ENCODE peak calls at places on chromosome 19, in nine cellular contexts. One of them, this sample, is unnamed. For H3K4me1, the result is how much of the 10 kb centered on the place peaks cover.

GRCh38 chr19:45766919-45767346 is 2.1 kb downstream of the SIX5 start:
- DNase-seq in tibial nerve: no peak
- DNase-seq in aorta: peak
- DNase-seq in astrocyte: no peak
- DNase-seq in transverse colon: no peak
- DNase-seq in CD8-positive, alpha-beta T cell: no peak
- DNase-seq in stomach: no peak
- DNase-seq in colonic mucosa: no peak
- DNase-seq in IMR-90: peak
- DNase-seq in this sample: peak

GRCh38 chr19:46630806-46631205 is 5.2 kb downstream of the GNG8 start:
- DNase-seq in stomach: no peak
- DNase-seq in CD8-positive, alpha-beta T cell: no peak
- DNase-seq in transverse colon: no peak
- DNase-seq in astrocyte: no peak
- DNase-seq in aorta: no peak
- DNase-seq in IMR-90: no peak
- DNase-seq in tibial nerve: no peak
- DNase-seq in colonic mucosa: no peak
- DNase-seq in this sample: peak

GRCh38 chr19:6654347-6655310 is 15.3 kb downstream of the TNFSF14 start:
- DNase-seq in transverse colon: peak
- DNase-seq in CD8-positive, alpha-beta T cell: peak
- DNase-seq in colonic mucosa: no peak
- DNase-seq in aorta: no peak
- DNase-seq in stomach: no peak
- DNase-seq in IMR-90: no peak
- DNase-seq in tibial nerve: no peak
- DNase-seq in astrocyte: no peak
- DNase-seq in this sample: no peak

GRCh38 chr19:6999938-7000732 is 21.1 kb downstream of the MBD3L2B start:
- DNase-seq in colonic mucosa: no peak
- DNase-seq in CD8-positive, alpha-beta T cell: no peak
- DNase-seq in transverse colon: no peak
- DNase-seq in astrocyte: no peak
- DNase-seq in aorta: no peak
- DNase-seq in IMR-90: no peak
- DNase-seq in tibial nerve: no peak
- DNase-seq in stomach: no peak
- DNase-seq in this sample: no peak

GRCh38 chr19:51702103-51702753 is 9.1 kb downstream of the SPACA6 start:
- DNase-seq in CD8-positive, alpha-beta T cell: peak
- DNase-seq in transverse colon: peak
- DNase-seq in astrocyte: no peak
- DNase-seq in IMR-90: peak
- DNase-seq in stomach: peak
- DNase-seq in colonic mucosa: peak
- DNase-seq in aorta: peak
- DNase-seq in tibial nerve: peak
- DNase-seq in this sample: no peak

GRCh38 chr19:488505-489417 is 7.5 kb upstream of the MADCAM1 start:
- DNase-seq in tibial nerve: peak
- DNase-seq in aorta: peak
- DNase-seq in IMR-90: peak
- DNase-seq in transverse colon: peak
- DNase-seq in stomach: peak
- DNase-seq in astrocyte: peak
- DNase-seq in CD8-positive, alpha-beta T cell: peak
- DNase-seq in colonic mucosa: peak
- DNase-seq in this sample: peak

GRCh38 chr19:48417436-48417835 is 24.0 kb downstream of the GRIN2D start:
- DNase-seq in transverse colon: no peak
- DNase-seq in IMR-90: no peak
- DNase-seq in aorta: no peak
- DNase-seq in CD8-positive, alpha-beta T cell: no peak
- DNase-seq in stomach: no peak
- DNase-seq in tibial nerve: no peak
- DNase-seq in astrocyte: no peak
- DNase-seq in colonic mucosa: no peak
- DNase-seq in this sample: no peak

GRCh38 chr19:15836595-15837398 is 21.3 kb upstream of the OR10H1 start:
- DNase-seq in stomach: peak
- DNase-seq in astrocyte: peak
- DNase-seq in tibial nerve: peak
- DNase-seq in CD8-positive, alpha-beta T cell: peak
- DNase-seq in aorta: peak
- DNase-seq in colonic mucosa: peak
- DNase-seq in IMR-90: peak
- DNase-seq in transverse colon: peak
- DNase-seq in this sample: peak

GRCh38 chr19:869245-870177 is 10.0 kb downstream of the CFD start:
- DNase-seq in colonic mucosa: peak
- DNase-seq in astrocyte: peak
- DNase-seq in aorta: peak
- DNase-seq in stomach: no peak
- DNase-seq in transverse colon: peak
- DNase-seq in IMR-90: peak
- DNase-seq in CD8-positive, alpha-beta T cell: no peak
- DNase-seq in tibial nerve: peak
- DNase-seq in this sample: no peak

GRCh38 chr19:19659646-19660245 is 3.7 kb downstream of the ATP13A1 start:
- DNase-seq in aorta: no peak
- DNase-seq in stomach: no peak
- DNase-seq in colonic mucosa: no peak
- DNase-seq in CD8-positive, alpha-beta T cell: no peak
- DNase-seq in IMR-90: no peak
- DNase-seq in astrocyte: no peak
- DNase-seq in transverse colon: no peak
- DNase-seq in tibial nerve: no peak
- DNase-seq in this sample: no peak

GRCh38 chr19:13149628-13150186 is 468 bp downstream of the STX10 start:
- DNase-seq in IMR-90: no peak
- DNase-seq in astrocyte: peak
- DNase-seq in stomach: peak
- DNase-seq in tibial nerve: no peak
- DNase-seq in colonic mucosa: no peak
- DNase-seq in transverse colon: peak
- DNase-seq in aorta: peak
- DNase-seq in CD8-positive, alpha-beta T cell: peak
- DNase-seq in this sample: peak

GRCh38 chr19:4557971-4558941 is 1.2 kb downstream of the SEMA6B start:
- DNase-seq in transverse colon: peak
- DNase-seq in stomach: peak
- DNase-seq in aorta: no peak
- DNase-seq in colonic mucosa: no peak
- DNase-seq in astrocyte: no peak
- DNase-seq in CD8-positive, alpha-beta T cell: no peak
- DNase-seq in tibial nerve: no peak
- DNase-seq in IMR-90: no peak
- DNase-seq in this sample: no peak

GRCh38 chr19:49818691-49819331 is 722 bp downstream of the MED25 start:
- DNase-seq in colonic mucosa: no peak
- DNase-seq in stomach: no peak
- DNase-seq in IMR-90: no peak
- DNase-seq in tibial nerve: no peak
- DNase-seq in transverse colon: no peak
- DNase-seq in astrocyte: no peak
- DNase-seq in aorta: no peak
- DNase-seq in CD8-positive, alpha-beta T cell: no peak
- DNase-seq in this sample: no peak

GRCh38 chr19:16714702-16715294 is 4.8 kb upstream of the NWD1 start:
- DNase-seq in colonic mucosa: peak
- DNase-seq in transverse colon: peak
- DNase-seq in astrocyte: peak
- DNase-seq in CD8-positive, alpha-beta T cell: no peak
- DNase-seq in IMR-90: peak
- DNase-seq in aorta: peak
- DNase-seq in tibial nerve: peak
- DNase-seq in stomach: peak
- DNase-seq in this sample: peak

GRCh38 chr19:40609561-40610395 is 8.6 kb downstream of the LTBP4 start:
- DNase-seq in tibial nerve: peak
- DNase-seq in aorta: peak
- DNase-seq in CD8-positive, alpha-beta T cell: peak
- DNase-seq in transverse colon: peak
- DNase-seq in stomach: peak
- DNase-seq in IMR-90: no peak
- DNase-seq in astrocyte: peak
- DNase-seq in colonic mucosa: peak
- DNase-seq in this sample: peak

GRCh38 chr19:1273263-1274041 is 1.9 kb upstream of the FAM174C start:
- DNase-seq in astrocyte: no peak
- DNase-seq in tibial nerve: no peak
- DNase-seq in transverse colon: no peak
- DNase-seq in aorta: no peak
- DNase-seq in CD8-positive, alpha-beta T cell: no peak
- DNase-seq in colonic mucosa: no peak
- DNase-seq in stomach: no peak
- DNase-seq in IMR-90: no peak
- DNase-seq in this sample: no peak

DNA sequence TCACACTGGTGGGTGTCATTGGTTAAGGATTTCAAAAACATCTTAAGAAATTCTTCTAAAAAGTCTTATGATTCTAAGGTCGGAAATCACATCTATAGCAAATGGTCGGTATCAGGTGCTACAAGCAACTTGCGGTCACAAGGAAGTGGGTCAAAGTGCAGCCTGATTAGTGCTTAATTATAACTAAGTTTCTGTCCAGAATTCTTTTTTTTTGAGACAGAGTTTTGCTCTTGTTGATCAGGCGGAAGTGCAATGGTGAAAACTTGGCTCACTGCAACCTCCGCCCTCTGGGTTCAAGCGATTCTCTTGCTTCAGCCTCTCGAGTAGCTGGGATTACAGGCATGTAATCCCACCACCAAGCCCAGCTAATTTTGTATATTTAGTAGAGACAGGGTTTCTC is 1.2 kb upstream of the GDF15 start:
- DNase-seq in astrocyte: no peak
- DNase-seq in CD8-positive, alpha-beta T cell: no peak
- DNase-seq in IMR-90: no peak
- DNase-seq in aorta: no peak
- DNase-seq in tibial nerve: no peak
- DNase-seq in colonic mucosa: no peak
- DNase-seq in transverse colon: no peak
- DNase-seq in stomach: no peak
- DNase-seq in this sample: no peak
- H3K27ac ChIP-seq in astrocyte: no peak
- H3K27ac ChIP-seq in CD8-positive, alpha-beta T cell: no peak
- H3K27ac ChIP-seq in IMR-90: no peak
- H3K27ac ChIP-seq in aorta: no peak
- H3K27ac ChIP-seq in tibial nerve: no peak
- H3K27ac ChIP-seq in colonic mucosa: no peak
- H3K27ac ChIP-seq in transverse colon: peak
- H3K27ac ChIP-seq in stomach: peak
- H3K27ac ChIP-seq in this sample: no peak

GRCh38 chr19:35159606-35160005 is 5.1 kb downstream of the FXYD5 start:
- DNase-seq in stomach: no peak
- DNase-seq in aorta: no peak
- DNase-seq in CD8-positive, alpha-beta T cell: no peak
- DNase-seq in IMR-90: no peak
- DNase-seq in transverse colon: no peak
- DNase-seq in colonic mucosa: no peak
- DNase-seq in astrocyte: no peak
- DNase-seq in tibial nerve: no peak
- DNase-seq in this sample: no peak
- H3K4me1 ChIP-seq in stomach: under half
- H3K4me1 ChIP-seq in aorta: under half
- H3K4me1 ChIP-seq in CD8-positive, alpha-beta T cell: under half
- H3K4me1 ChIP-seq in IMR-90: under half
- H3K4me1 ChIP-seq in transverse colon: under half
- H3K4me1 ChIP-seq in colonic mucosa: under half
- H3K4me1 ChIP-seq in astrocyte: under half
- H3K4me1 ChIP-seq in tibial nerve: under half
- H3K4me1 ChIP-seq in this sample: under half

DNA sequence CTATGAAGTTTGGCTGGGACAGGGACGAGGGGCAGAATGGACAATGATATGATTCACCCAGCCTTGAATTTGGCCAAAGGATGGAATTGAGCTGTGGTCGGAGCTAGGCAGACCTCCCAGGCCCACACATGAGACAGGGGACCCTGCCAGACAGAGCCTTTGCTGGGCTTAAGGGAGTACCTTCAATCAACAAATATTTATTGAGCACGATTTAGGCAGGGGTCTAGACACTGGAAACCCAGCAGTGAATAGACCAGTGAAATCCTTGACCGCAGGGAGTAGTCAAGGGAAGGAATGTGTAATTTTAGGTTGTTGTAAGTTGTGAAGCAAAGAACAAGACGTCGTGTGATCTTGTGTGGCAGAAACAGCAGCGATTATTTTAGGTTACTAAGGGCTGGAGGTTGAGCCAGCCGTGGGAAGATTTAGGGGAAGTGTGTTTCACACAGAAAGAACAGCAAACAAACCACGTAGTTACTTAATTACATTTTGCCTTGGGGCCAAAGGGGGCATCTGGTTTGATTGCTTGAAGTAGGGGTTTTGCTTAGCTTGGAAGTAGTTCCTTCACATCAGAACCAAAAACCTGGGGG is 16.9 kb upstream of the AP1M2 start:
- DNase-seq in aorta: no peak
- DNase-seq in astrocyte: no peak
- DNase-seq in stomach: peak
- DNase-seq in colonic mucosa: no peak
- DNase-seq in IMR-90: no peak
- DNase-seq in CD8-positive, alpha-beta T cell: peak
- DNase-seq in tibial nerve: no peak
- DNase-seq in transverse colon: peak
- DNase-seq in this sample: no peak
- H3K27ac ChIP-seq in aorta: peak
- H3K27ac ChIP-seq in astrocyte: no peak
- H3K27ac ChIP-seq in stomach: peak
- H3K27ac ChIP-seq in colonic mucosa: peak
- H3K27ac ChIP-seq in IMR-90: no peak
- H3K27ac ChIP-seq in CD8-positive, alpha-beta T cell: peak
- H3K27ac ChIP-seq in tibial nerve: peak
- H3K27ac ChIP-seq in transverse colon: peak
- H3K27ac ChIP-seq in this sample: no peak

DNA sequence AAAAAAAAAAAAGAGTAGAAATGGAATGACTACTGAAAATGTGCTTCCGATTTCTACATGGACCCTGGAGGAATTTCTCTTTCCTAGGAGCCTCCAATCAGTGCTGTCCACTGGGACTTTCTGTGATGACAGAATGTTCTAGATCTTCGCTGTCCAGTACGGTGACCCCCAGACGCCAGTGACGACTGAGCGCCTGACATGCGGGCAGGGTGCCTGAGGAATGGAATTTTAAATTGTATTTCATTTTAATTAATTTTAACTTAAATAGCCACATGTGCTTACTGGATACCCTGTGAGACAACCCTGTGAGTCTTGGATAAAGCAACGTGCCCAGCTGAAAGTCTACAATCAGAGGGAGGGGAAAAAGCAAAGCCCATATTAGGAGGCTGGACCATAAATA is 4.1 kb upstream of the TLE6 start:
- DNase-seq in CD8-positive, alpha-beta T cell: no peak
- DNase-seq in stomach: no peak
- DNase-seq in astrocyte: no peak
- DNase-seq in transverse colon: no peak
- DNase-seq in aorta: no peak
- DNase-seq in IMR-90: no peak
- DNase-seq in tibial nerve: no peak
- DNase-seq in colonic mucosa: no peak
- DNase-seq in this sample: no peak
- H3K4me1 ChIP-seq in CD8-positive, alpha-beta T cell: under half
- H3K4me1 ChIP-seq in stomach: half or more
- H3K4me1 ChIP-seq in astrocyte: under half
- H3K4me1 ChIP-seq in transverse colon: under half
- H3K4me1 ChIP-seq in aorta: under half
- H3K4me1 ChIP-seq in IMR-90: under half
- H3K4me1 ChIP-seq in tibial nerve: under half
- H3K4me1 ChIP-seq in colonic mucosa: under half
- H3K4me1 ChIP-seq in this sample: under half

This sample was measured in SJCRH30.